ENCODE peak calls at places on chromosome 1, in eight cellular contexts. P is endothelial cell; B is sciatic nerve; S is activated CD4-positive, alpha-beta T cell treated with anti-CD3 and anti-CD28 coated beads, Interleukin-2, amount 10 ng/mL, durations not matched to agents 7 days and 5 days; V is WTC11; M is foreskin melanocyte; W is stimulated activated CD4-positive, alpha-beta T cell treated with anti-CD3 and anti-CD28 coated beads, Interleukin-4, amount 100 ng/mL, for 4 hours; Q is GM10248. K is an unnamed sample.

GRCh38 chr1:1664941-1665814 is 6.4 kb upstream of the CDK11B start:
- DNase-seq in M (no peak), Q (no peak), W (no peak), B (peak), P (no peak), V (no peak), S (no peak), K (no peak)

GRCh38 chr1:78078358-78078757 is 32.6 kb downstream of the GIPC2 start:
- DNase-seq in V (no peak), B (no peak), M (no peak), P (no peak), Q (no peak), W (no peak), S (no peak), K (no peak)

GRCh38 chr1:21508580-21509350 is 458 bp upstream of the ALPL start:
- DNase-seq in V (peak), B (peak), M (no peak), W (peak), Q (peak), P (peak), S (peak), K (peak)

GRCh38 chr1:43612406-43612805 is 37.5 kb upstream of the KDM4A start:
- DNase-seq in S (no peak), V (no peak), M (no peak), W (no peak), Q (no peak), P (no peak), B (no peak), K (no peak)

GRCh38 chr1:183869671-183870070 is 64.8 kb downstream of the RGL1 start:
- DNase-seq in P (no peak), S (no peak), W (no peak), V (no peak), Q (no peak), M (peak), B (no peak), K (no peak)

GRCh38 chr1:203359010-203359571 is 8.2 kb upstream of the FMOD start:
- DNase-seq in B (peak), Q (no peak), W (no peak), P (no peak), S (no peak), V (no peak), M (no peak), K (no peak)

GRCh38 chr1:84286071-84286470 is 15.4 kb upstream of the SAMD13 start:
- DNase-seq in M (no peak), V (no peak), W (no peak), S (no peak), P (no peak), Q (no peak), B (no peak), K (no peak)

GRCh38 chr1:87644500-87645245 is 316.0 kb downstream of the LMO4 start:
- DNase-seq in M (peak), P (no peak), B (no peak), W (no peak), Q (no peak), V (no peak), S (no peak), K (no peak)

GRCh38 chr1:160997323-160998038 is 23.5 kb downstream of the F11R start:
- DNase-seq in W (peak), P (peak), V (peak), S (peak), M (no peak), Q (peak), B (peak), K (peak)